ENCODE peak calls at places on chromosomes 1 and 21, in ten cellular contexts. D is astrocyte, W is fibroblast of lung, A is A673, R is omental fat pad, S is fibroblast of villous mesenchyme, E is right atrium auricular region, X is AG09309, H is activated B cell treated with CpG ODN at 0.5 μM for 24 hours, I is endothelial cell of umbilical vein. V is an unnamed sample.
A peak's percentile ranks its signal among the peaks of the same experiment; 100 is the strongest.

GRCh38 chr1:115289940-115290339 is 48.1 kb downstream of the NGF start:
- DNase-seq in X (no peak), I (no peak), A (no peak), S (no peak), W (no peak), R (no peak), H (no peak), E (no peak), D (no peak), V (no peak)

GRCh38 chr1:39952359-39953110 is 2.4 kb upstream of the MFSD2A start:
- DNase-seq in E (peak; percentile 62), H (no peak), R (no peak), W (no peak), A (no peak), X (no peak), I (no peak), D (peak; percentile 21), S (no peak), V (no peak)

GRCh38 chr1:198212675-198213074 is 55.9 kb downstream of the NEK7 start:
- DNase-seq in A (no peak), I (no peak), W (peak; percentile 93), X (peak; percentile 73), S (peak; percentile 87), D (peak; percentile 90), E (no peak), R (no peak), H (no peak), V (no peak)

GRCh38 chr1:9705337-9706098 is 54.0 kb downstream of the PIK3CD start:
- DNase-seq in H (no peak), W (no peak), A (peak; percentile 40), S (peak; percentile 32), I (no peak), X (no peak), E (no peak), D (peak; percentile 61), R (no peak), V (no peak)

GRCh38 chr1:91844862-91845528 is 41.0 kb downstream of the TGFBR3 start:
- DNase-seq in S (peak; percentile 98), R (no peak), W (peak; percentile 96), I (peak; percentile 23), A (no peak), D (peak; percentile 87), H (no peak), E (peak; percentile 89), X (peak; percentile 98), V (no peak)

GRCh38 chr1:172960454-172961208 is 90.1 kb downstream of the TNFSF18 start:
- DNase-seq in A (no peak), W (peak; percentile 72), D (peak; percentile 73), X (no peak), I (no peak), E (no peak), H (no peak), R (no peak), S (no peak), V (no peak)

GRCh38 chr1:185663332-185663731 is 70.9 kb upstream of the HMCN1 start:
- DNase-seq in A (no peak), D (no peak), S (no peak), W (no peak), X (no peak), H (no peak), E (no peak), I (no peak), R (no peak), V (no peak)

GRCh38 chr1:67294836-67295622 is 12.6 kb upstream of the IL12RB2 start:
- DNase-seq in W (no peak), D (no peak), R (no peak), H (no peak), A (no peak), E (no peak), X (no peak), I (no peak), S (no peak), V (peak; percentile 36)

GRCh38 chr1:212504171-212504803 is 71.6 kb downstream of the NENF start:
- DNase-seq in A (no peak), I (no peak), H (no peak), X (no peak), E (no peak), W (no peak), S (no peak), R (no peak), D (no peak), V (peak; percentile 37)

GRCh38 chr1:185719021-185719420 is 15.2 kb upstream of the HMCN1 start:
- DNase-seq in A (peak; percentile 74), D (peak; percentile 97), W (peak; percentile 86), H (no peak), I (peak; percentile 41), X (peak; percentile 91), S (peak; percentile 20), R (no peak), E (no peak), V (no peak)

GRCh38 chr1:234881893-234882771 is 246.5 kb downstream of the TOMM20 start:
- DNase-seq in S (no peak), E (no peak), A (no peak), H (no peak), X (no peak), W (no peak), I (no peak), R (no peak), D (no peak), V (peak; percentile 53)

GRCh38 chr1:201503397-201504176 is 3.3 kb downstream of the CSRP1 start:
- DNase-seq in H (no peak), S (peak; percentile 99), D (peak; percentile 99), I (peak; percentile 96), R (no peak), E (peak; percentile 83), X (peak; percentile 95), W (peak; percentile 99), A (peak; percentile 89), V (no peak)

GRCh38 chr21:42063578-42064521 is 7.3 kb upstream of the UMODL1 start:
- DNase-seq in D (no peak), E (no peak), S (no peak), I (no peak), H (peak; percentile 53), R (no peak), X (no peak), W (no peak), A (no peak), V (peak; percentile 85)

GRCh38 chr1:158019177-158019868 is 25.9 kb downstream of the KIRREL1 start:
- DNase-seq in E (peak; percentile 80), D (peak; percentile 96), A (peak; percentile 93), S (peak; percentile 92), X (peak; percentile 79), I (peak; percentile 87), R (no peak), W (peak; percentile 93), H (no peak), V (no peak)

GRCh38 chr1:6148497-6149241 is 31.5 kb downstream of the CHD5 start:
- DNase-seq in I (peak; percentile 33), S (no peak), W (peak; percentile 8), E (no peak), X (no peak), A (peak; percentile 76), D (no peak), R (peak; percentile 32), H (peak; percentile 24), V (peak; percentile 77)

GRCh38 chr1:100569888-100570287 is 31.9 kb downstream of the GPR88 start:
- DNase-seq in X (no peak), D (no peak), I (no peak), E (no peak), S (no peak), H (no peak), R (no peak), W (no peak), A (no peak), V (no peak)
- TF ChIP-seq CTCF in X (no peak), D (no peak), I (no peak), E (no peak), S (no peak), H (no peak), R (no peak), W (no peak), A (no peak), V (no peak)

GRCh38 chr1:242129103-242129502 is 130.2 kb upstream of the MAP1LC3C start:
- DNase-seq in A (peak; percentile 47), R (no peak), W (peak; percentile 5), X (no peak), H (no peak), D (no peak), S (no peak), I (no peak), E (no peak), V (no peak)
- TF ChIP-seq CTCF in A (peak; percentile 35), R (no peak), W (no peak), X (no peak), H (no peak), D (no peak), S (no peak), I (no peak), E (no peak), V (no peak)

GRCh38 chr1:26820784-26821269 is 5.7 kb upstream of the ZDHHC18 start:
- DNase-seq in E (no peak), X (no peak), S (no peak), D (no peak), H (no peak), R (no peak), I (no peak), W (no peak), A (peak; percentile 21), V (peak; percentile 49)
- TF ChIP-seq CTCF in E (no peak), X (no peak), S (peak; percentile 16), D (no peak), H (no peak), R (no peak), I (no peak), W (no peak), A (peak; percentile 30), V (peak; percentile 22)

DNA sequence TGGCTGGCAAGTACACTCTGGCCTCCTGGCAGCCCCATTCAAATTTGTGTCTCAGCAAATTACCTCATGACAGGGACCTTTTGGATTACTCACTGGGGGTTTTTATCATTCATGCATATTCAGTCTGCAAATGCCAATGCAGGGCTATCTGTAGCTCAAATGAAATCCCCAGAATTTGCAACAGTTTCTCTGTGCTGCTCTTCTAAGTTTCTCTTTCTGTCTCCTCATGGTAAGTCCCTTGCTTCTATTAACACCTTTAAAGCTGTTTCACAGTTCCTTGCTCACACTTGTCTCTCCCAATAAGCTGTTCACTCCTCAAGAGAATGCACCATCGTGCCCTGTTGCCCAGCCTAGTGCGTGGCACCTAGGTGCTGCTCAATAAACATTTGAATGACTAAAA is 3.3 kb upstream of the FAM78B start:
- DNase-seq in I (no peak), D (no peak), R (no peak), H (no peak), W (no peak), E (no peak), X (no peak), S (no peak), A (no peak), V (no peak)
- TF ChIP-seq CTCF in I (no peak), D (no peak), R (no peak), H (no peak), W (no peak), E (no peak), X (no peak), S (no peak), A (no peak), V (no peak)

GRCh38 chr1:86233406-86233805 is 76.8 kb upstream of the COL24A1 start:
- DNase-seq in W (no peak), I (peak; percentile 4), R (no peak), S (no peak), A (no peak), H (no peak), D (no peak), X (no peak), E (no peak), V (no peak)
- TF ChIP-seq CTCF in W (no peak), I (no peak), R (no peak), S (no peak), A (no peak), H (no peak), D (no peak), X (no peak), E (no peak), V (no peak)

GRCh38 chr1:179707406-179707805 is 35.7 kb upstream of the FAM163A start:
- DNase-seq in W (no peak), X (no peak), E (no peak), S (peak; percentile 4), I (no peak), D (no peak), H (no peak), R (no peak), A (no peak), V (no peak)
- TF ChIP-seq CTCF in W (no peak), X (no peak), E (no peak), S (no peak), I (no peak), D (no peak), H (no peak), R (no peak), A (no peak), V (no peak)